ENCODE peak calls at places on chromosome 4, in five cellular contexts. O is fibroblast of pulmonary artery, I is GM12865, C is ovary, R is testis. X is an unnamed sample.

GRCh38 chr4:575281-576141 is 584 bp downstream of the TMEM271 start:
- DNase-seq in O (peak; percentile 76), I (no peak), C (peak; percentile 46), R (peak; percentile 57), X (peak; percentile 37)

GRCh38 chr4:100357542-100357941 is 160.3 kb downstream of the EMCN start:
- DNase-seq in O (no peak), I (no peak), C (no peak), R (no peak), X (no peak)

GRCh38 chr4:137558951-137559350 is 26.7 kb upstream of the PCDH18 start:
- DNase-seq in O (peak; percentile 43), I (peak; percentile 21), C (no peak), R (no peak), X (no peak)

GRCh38 chr4:143699331-143700059 is 980 bp downstream of the FREM3 start:
- DNase-seq in O (no peak), I (no peak), C (no peak), R (no peak), X (no peak)

GRCh38 chr4:118099106-118099505 is 64.8 kb downstream of the NDST3 start:
- DNase-seq in O (no peak), I (no peak), C (no peak), R (no peak), X (no peak)

GRCh38 chr4:61517144-61517543 is 317.0 kb downstream of the ADGRL3 start:
- DNase-seq in O (no peak), I (no peak), C (no peak), R (no peak), X (no peak)

GRCh38 chr4:6435010-6435409 is 37.4 kb downstream of the PPP2R2C start:
- DNase-seq in O (no peak), I (no peak), C (no peak), R (no peak), X (no peak)

GRCh38 chr4:138659041-138659565 is 356.5 kb upstream of the NOCT start:
- DNase-seq in O (no peak), I (no peak), C (no peak), R (no peak), X (no peak)

GRCh38 chr4:52983563-52984303 is 121.6 kb downstream of the RASL11B start:
- DNase-seq in O (peak; percentile 73), I (peak; percentile 50), C (no peak), R (no peak), X (peak; percentile 65)

GRCh38 chr4:133624744-133625143 is 475.6 kb downstream of the PCDH10 start:
- DNase-seq in O (no peak), I (no peak), C (no peak), R (no peak), X (no peak)

GRCh38 chr4:140296335-140296753 is 77.1 kb upstream of the SCOC start:
- DNase-seq in O (peak; percentile 75), I (no peak), C (peak; percentile 71), R (peak; percentile 72), X (peak; percentile 78)

GRCh38 chr4:17662694-17663093 is 48.3 kb downstream of the MED28 start:
- DNase-seq in O (peak; percentile 4), I (no peak), C (no peak), R (no peak), X (no peak)

GRCh38 chr4:5753766-5754528 is 42.9 kb downstream of the EVC start:
- DNase-seq in O (peak; percentile 96), I (peak; percentile 29), C (no peak), R (no peak), X (peak; percentile 62)

GRCh38 chr4:173274744-173275143 is 59.4 kb downstream of the HMGB2 start:
- DNase-seq in O (no peak), I (no peak), C (no peak), R (no peak), X (no peak)
- H3K4me3 ChIP-seq in O (no peak overlapping the region), I (no peak overlapping the region), C (no peak overlapping the region), R (no peak overlapping the region), X (no peak overlapping the region)

DNA sequence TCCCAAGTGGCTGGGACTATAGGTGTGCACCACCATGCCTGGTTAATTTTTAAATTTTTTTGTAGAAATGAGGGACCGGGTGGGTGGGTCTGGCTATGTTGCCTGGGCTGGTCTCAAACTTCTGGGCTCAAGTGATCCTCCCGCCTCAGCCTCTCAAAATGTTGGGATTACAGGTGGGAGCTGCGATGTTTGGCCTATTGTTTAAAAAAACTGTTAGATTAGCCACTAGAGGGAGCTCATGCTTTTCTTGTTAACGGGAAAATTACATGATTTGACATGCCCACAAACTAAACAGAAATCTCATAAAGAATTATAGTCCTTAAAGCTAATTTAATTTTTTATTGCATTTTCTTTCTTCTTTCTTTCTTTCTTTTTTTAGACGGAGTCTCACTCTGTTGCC is 5.0 kb upstream of the SDAD1 start:
- DNase-seq in O (peak; percentile 74), I (peak; percentile 55), C (no peak), R (no peak), X (peak; percentile 33)
- TF ChIP-seq CTCF in O (peak; percentile 54), I (peak; percentile 53), C (peak; percentile 66), R (peak; percentile 42), X (peak; percentile 41)

GRCh38 chr4:188915175-188915574 is 775.9 kb downstream of the TRIML1 start:
- DNase-seq in O (no peak), I (no peak), C (no peak), R (no peak), X (no peak)
- H3K4me3 ChIP-seq in O (no peak overlapping the region), I (no peak overlapping the region), C (no peak overlapping the region), R (no peak overlapping the region), X (no peak overlapping the region)

DNA sequence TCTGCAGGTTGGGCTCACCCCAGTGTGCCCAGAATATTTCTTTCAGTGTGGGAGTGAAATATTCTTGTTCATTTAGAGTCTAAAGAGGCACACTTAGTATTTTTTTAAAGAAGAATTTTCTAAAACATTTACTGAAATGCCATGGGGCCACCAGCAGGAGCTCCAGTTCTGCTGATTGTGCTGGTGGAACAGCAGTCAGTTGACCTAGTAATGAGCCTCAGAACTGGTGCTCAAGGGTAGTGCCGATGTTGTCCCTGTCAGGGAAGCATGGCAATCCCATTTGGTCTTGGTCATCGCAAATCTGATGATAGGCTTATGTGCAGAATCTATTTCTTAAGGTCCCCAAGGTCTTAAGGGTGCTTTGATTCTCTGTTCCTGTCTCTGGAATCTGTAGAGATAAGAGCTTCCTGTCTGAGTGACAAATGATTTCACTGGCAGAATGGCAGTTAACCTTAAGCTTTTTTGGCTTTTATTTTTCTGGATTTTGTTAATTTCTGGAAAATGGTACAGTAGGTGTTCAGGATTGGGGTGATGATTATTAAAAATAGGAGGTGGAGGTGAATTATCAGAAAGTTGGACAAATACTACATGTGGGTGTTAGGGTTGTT is 31.3 kb downstream of the JADE1 start:
- DNase-seq in O (no peak), I (no peak), C (no peak), R (no peak), X (no peak)
- TF ChIP-seq CTCF in O (peak; percentile 4), I (no peak), C (no peak), R (no peak), X (no peak)

DNA sequence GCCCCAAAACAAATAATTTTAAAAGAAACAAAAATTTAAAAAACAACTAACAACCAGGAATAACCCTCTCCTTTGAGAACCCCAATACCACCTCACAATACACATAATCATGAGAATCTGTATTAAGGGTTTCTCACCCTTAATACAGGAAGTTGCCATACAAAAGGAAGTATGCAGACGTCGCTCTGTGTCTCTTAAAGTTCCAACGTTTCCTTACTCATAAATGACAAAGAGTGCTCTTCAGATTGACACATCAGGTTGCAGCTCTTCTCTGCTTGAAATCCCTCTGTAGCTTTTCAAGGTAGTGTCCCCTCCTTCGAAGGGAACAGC is 73.9 kb upstream of the IRF2 start:
- DNase-seq in O (no peak), I (no peak), C (no peak), R (no peak), X (no peak)
- H3K4me3 ChIP-seq in O (no peak overlapping the region), I (no peak overlapping the region), C (no peak overlapping the region), R (no peak overlapping the region), X (no peak overlapping the region)

GRCh38 chr4:99117876-99118693 is 26.0 kb downstream of the ADH4 start:
- DNase-seq in O (peak; percentile 55), I (peak; percentile 2), C (no peak), R (no peak), X (peak; percentile 5)
- TF ChIP-seq CTCF in O (peak; percentile 44), I (peak; percentile 14), C (no peak), R (no peak), X (no peak)

GRCh38 chr4:77861500-77861899 is 1.1 kb upstream of the MRPL1 start:
- DNase-seq in O (no peak), I (peak; percentile 59), C (no peak), R (no peak), X (no peak)
- H3K4me3 ChIP-seq in O (peak overlapping the region; percentile 98), I (peak overlapping the region; percentile 98), C (no peak overlapping the region), R (peak overlapping the region; percentile 66), X (no peak overlapping the region)

X was measured in astrocyte of the cerebellum.